ENCODE peak calls at places on chromosomes 6 and 20, in four cellular contexts. One of them, this sample, is unnamed. For H3K4me1, the result is how much of the 10 kb centered on the place peaks cover.

GRCh38 chr6:91697010-91697694 is 1110.3 kb upstream of the MAP3K7 start:
- DNase-seq in breast epithelium: no peak
- DNase-seq in CD8-positive, alpha-beta memory T cell: no peak
- DNase-seq in psoas muscle: no peak
- DNase-seq in this sample: no peak

GRCh38 chr6:122717350-122717749 is 62.2 kb upstream of the FABP7 start:
- DNase-seq in breast epithelium: no peak
- DNase-seq in CD8-positive, alpha-beta memory T cell: no peak
- DNase-seq in psoas muscle: no peak
- DNase-seq in this sample: no peak

GRCh38 chr6:40725390-40725789 is 138.2 kb upstream of the LRFN2 start:
- DNase-seq in breast epithelium: no peak
- DNase-seq in CD8-positive, alpha-beta memory T cell: no peak
- DNase-seq in psoas muscle: no peak
- DNase-seq in this sample: no peak

GRCh38 chr6:122405417-122405816 is 6.0 kb downstream of the HSF2 start:
- DNase-seq in breast epithelium: no peak
- DNase-seq in CD8-positive, alpha-beta memory T cell: no peak
- DNase-seq in psoas muscle: no peak
- DNase-seq in this sample: no peak

GRCh38 chr6:27667651-27668441 is 194.9 kb upstream of the ZNF184 start:
- DNase-seq in breast epithelium: no peak
- DNase-seq in CD8-positive, alpha-beta memory T cell: no peak
- DNase-seq in psoas muscle: no peak
- DNase-seq in this sample: no peak

GRCh38 chr6:160093061-160093460 is 28.6 kb upstream of the SLC22A1 start:
- DNase-seq in breast epithelium: no peak
- DNase-seq in CD8-positive, alpha-beta memory T cell: no peak
- DNase-seq in psoas muscle: no peak
- DNase-seq in this sample: no peak

GRCh38 chr6:163232015-163232523 is 182.4 kb upstream of the QKI start:
- DNase-seq in breast epithelium: no peak
- DNase-seq in CD8-positive, alpha-beta memory T cell: no peak
- DNase-seq in psoas muscle: no peak
- DNase-seq in this sample: no peak

GRCh38 chr6:168794515-168794914 is 353.5 kb downstream of the SMOC2 start:
- DNase-seq in breast epithelium: no peak
- DNase-seq in CD8-positive, alpha-beta memory T cell: no peak
- DNase-seq in psoas muscle: no peak
- DNase-seq in this sample: no peak

GRCh38 chr6:30447237-30447636 is 42.1 kb upstream of the HLA-E start:
- DNase-seq in breast epithelium: no peak
- DNase-seq in CD8-positive, alpha-beta memory T cell: no peak
- DNase-seq in psoas muscle: no peak
- DNase-seq in this sample: no peak

GRCh38 chr6:100366419-100366818 is 98.3 kb downstream of the SIM1 start:
- DNase-seq in breast epithelium: no peak
- DNase-seq in CD8-positive, alpha-beta memory T cell: no peak
- DNase-seq in psoas muscle: no peak
- DNase-seq in this sample: no peak

GRCh38 chr20:50548396-50548795 is 38.2 kb downstream of the PTPN1 start:
- DNase-seq in breast epithelium: no peak
- DNase-seq in CD8-positive, alpha-beta memory T cell: no peak
- DNase-seq in psoas muscle: no peak
- DNase-seq in this sample: no peak
- H3K4me1 ChIP-seq in breast epithelium: under half
- H3K4me1 ChIP-seq in CD8-positive, alpha-beta memory T cell: under half
- H3K4me1 ChIP-seq in psoas muscle: under half
- H3K4me1 ChIP-seq in this sample: half or more

DNA sequence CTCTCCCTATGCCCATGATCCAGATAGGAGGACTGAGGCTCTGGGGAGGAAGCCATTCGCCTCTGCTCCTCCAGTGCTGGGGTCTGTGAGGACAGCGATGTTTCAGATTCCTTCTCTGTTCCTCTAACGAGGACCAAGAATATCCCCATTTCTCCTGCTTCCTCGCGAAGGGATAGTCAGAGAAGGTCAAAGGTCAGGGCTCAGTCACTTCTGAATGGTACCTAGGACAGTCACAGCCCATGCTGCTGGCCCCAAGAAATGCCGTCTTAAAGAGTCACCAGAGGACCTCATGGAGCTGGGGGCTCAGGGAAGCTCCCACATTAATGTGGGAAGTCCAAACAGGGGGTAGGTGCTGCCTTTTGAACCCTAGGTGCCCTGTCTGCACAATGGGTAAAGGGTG is 2.1 kb downstream of the FOXS1 start:
- DNase-seq in breast epithelium: no peak
- DNase-seq in CD8-positive, alpha-beta memory T cell: no peak
- DNase-seq in psoas muscle: no peak
- DNase-seq in this sample: no peak
- H3K4me1 ChIP-seq in breast epithelium: under half
- H3K4me1 ChIP-seq in CD8-positive, alpha-beta memory T cell: under half
- H3K4me1 ChIP-seq in psoas muscle: under half
- H3K4me1 ChIP-seq in this sample: under half

GRCh38 chr20:53806683-53807401 is 213.2 kb upstream of the ZNF217 start:
- DNase-seq in breast epithelium: no peak
- DNase-seq in CD8-positive, alpha-beta memory T cell: no peak
- DNase-seq in psoas muscle: no peak
- DNase-seq in this sample: no peak

GRCh38 chr20:53805895-53806384 is 212.3 kb upstream of the ZNF217 start:
- DNase-seq in breast epithelium: peak
- DNase-seq in CD8-positive, alpha-beta memory T cell: no peak
- DNase-seq in psoas muscle: no peak
- DNase-seq in this sample: no peak

GRCh38 chr20:53801609-53802370 is 208.2 kb upstream of the ZNF217 start:
- DNase-seq in breast epithelium: no peak
- DNase-seq in CD8-positive, alpha-beta memory T cell: no peak
- DNase-seq in psoas muscle: no peak
- DNase-seq in this sample: no peak

GRCh38 chr20:53803492-53804155 is 210.0 kb upstream of the ZNF217 start:
- DNase-seq in breast epithelium: no peak
- DNase-seq in CD8-positive, alpha-beta memory T cell: no peak
- DNase-seq in psoas muscle: no peak
- DNase-seq in this sample: no peak

DNA sequence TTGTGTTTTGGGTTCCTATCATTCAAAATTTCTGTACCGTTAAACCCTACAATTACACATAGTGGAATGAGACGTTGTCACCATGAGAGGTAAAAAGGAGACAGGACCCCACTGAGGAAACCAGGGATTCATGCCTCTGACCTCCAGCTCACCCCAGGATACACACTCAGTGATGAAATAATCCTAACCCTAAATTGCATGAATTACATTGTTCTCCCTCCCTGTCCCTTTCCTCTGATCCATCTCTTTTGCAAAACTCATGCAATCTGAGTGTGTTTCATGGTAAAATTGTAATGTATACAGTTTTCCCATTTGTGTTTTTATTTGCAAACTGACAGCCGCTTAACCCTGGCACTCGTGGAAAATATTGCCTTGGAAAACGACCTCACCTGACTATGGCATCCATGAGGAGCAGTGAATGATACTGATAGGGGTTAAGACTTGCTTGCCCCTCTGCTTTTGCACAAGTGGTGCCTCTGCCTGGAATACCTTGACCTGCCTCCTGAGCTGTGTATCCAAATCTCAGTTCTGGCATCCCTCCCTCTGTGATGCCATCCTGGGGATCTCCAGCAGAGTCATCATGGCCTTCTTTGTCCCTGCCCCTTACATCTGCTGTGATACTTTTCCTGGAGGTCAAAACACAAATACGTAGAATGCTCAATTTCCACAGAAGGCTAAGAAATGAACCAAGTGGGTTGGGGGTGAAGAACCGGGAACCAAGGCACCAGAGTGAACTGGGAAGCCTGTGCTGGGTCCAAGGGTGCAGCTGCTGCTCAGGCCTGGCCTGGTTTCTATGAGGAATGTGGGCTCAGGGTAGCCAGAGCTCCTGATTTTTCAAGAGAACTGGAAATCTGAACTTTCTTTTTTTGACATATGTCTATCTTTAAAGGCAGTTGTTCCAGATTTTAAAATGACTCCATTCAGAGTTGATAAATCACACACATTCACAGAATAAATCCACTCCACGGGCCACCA is 211.6 kb upstream of the ZNF217 start:
- DNase-seq in breast epithelium: no peak
- DNase-seq in CD8-positive, alpha-beta memory T cell: no peak
- DNase-seq in psoas muscle: no peak
- DNase-seq in this sample: no peak
- H3K4me1 ChIP-seq in breast epithelium: under half
- H3K4me1 ChIP-seq in CD8-positive, alpha-beta memory T cell: under half
- H3K4me1 ChIP-seq in psoas muscle: under half
- H3K4me1 ChIP-seq in this sample: under half

GRCh38 chr6:131950767-131951575 is at the start of gene CCN2:
- DNase-seq in breast epithelium: peak
- DNase-seq in CD8-positive, alpha-beta memory T cell: no peak
- DNase-seq in psoas muscle: peak
- DNase-seq in this sample: peak

GRCh38 chr6:131948221-131948661 is 2.9 kb downstream of the CCN2 start:
- DNase-seq in breast epithelium: no peak
- DNase-seq in CD8-positive, alpha-beta memory T cell: no peak
- DNase-seq in psoas muscle: no peak
- DNase-seq in this sample: no peak

GRCh38 chr6:131948692-131949614 is 2.2 kb downstream of the CCN2 start:
- DNase-seq in breast epithelium: no peak
- DNase-seq in CD8-positive, alpha-beta memory T cell: no peak
- DNase-seq in psoas muscle: peak
- DNase-seq in this sample: no peak

GRCh38 chr6:131949909-131950766 is 1.0 kb downstream of the CCN2 start:
- DNase-seq in breast epithelium: peak
- DNase-seq in CD8-positive, alpha-beta memory T cell: no peak
- DNase-seq in psoas muscle: peak
- DNase-seq in this sample: peak

DNA sequence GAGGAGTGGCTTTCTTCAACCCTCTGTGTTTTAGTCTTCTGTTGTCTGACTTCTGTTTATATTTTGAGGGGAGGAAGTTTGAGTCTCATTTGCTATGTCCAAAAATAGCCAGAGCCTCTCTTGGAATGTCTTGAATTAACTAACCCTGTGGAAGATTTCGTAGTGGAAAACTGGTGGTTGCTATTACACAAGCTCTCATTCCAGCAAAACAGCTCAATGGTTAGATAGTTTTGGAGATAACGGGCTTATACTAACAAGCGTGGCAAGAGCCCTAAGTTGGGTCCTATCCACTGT is 1.6 kb downstream of the CCN2 start:
- DNase-seq in breast epithelium: no peak
- DNase-seq in CD8-positive, alpha-beta memory T cell: no peak
- DNase-seq in psoas muscle: no peak
- DNase-seq in this sample: no peak
- H3K4me1 ChIP-seq in breast epithelium: under half
- H3K4me1 ChIP-seq in CD8-positive, alpha-beta memory T cell: under half
- H3K4me1 ChIP-seq in psoas muscle: under half
- H3K4me1 ChIP-seq in this sample: under half

GRCh38 chr6:154721460-154721859 is 11.8 kb upstream of the SCAF8 start:
- DNase-seq in breast epithelium: no peak
- DNase-seq in CD8-positive, alpha-beta memory T cell: no peak
- DNase-seq in psoas muscle: no peak
- DNase-seq in this sample: no peak
- H3K4me1 ChIP-seq in breast epithelium: under half
- H3K4me1 ChIP-seq in CD8-positive, alpha-beta memory T cell: under half
- H3K4me1 ChIP-seq in psoas muscle: under half
- H3K4me1 ChIP-seq in this sample: under half